ENCODE peak calls at places on chromosome 1, in six cellular contexts. D is GM23338; I is CD8-positive, alpha-beta T cell; W is cardiac fibroblast; V is RPMI8226; H is C1 segment of cervical spinal cord. G is an unnamed sample.

GRCh38 chr1:19066874-19067186 is 110.4 kb upstream of the IFFO2 start:
- DNase-seq in D (peak), I (no peak), W (no peak), V (no peak), H (no peak), G (no peak)

GRCh38 chr1:39886757-39887231 is 3.5 kb upstream of the TRIT1 start:
- DNase-seq in D (peak), I (no peak), W (no peak), V (no peak), H (no peak), G (peak)

GRCh38 chr1:158208717-158209116 is 28.0 kb downstream of the CD1D start:
- DNase-seq in D (peak), I (no peak), W (no peak), V (no peak), H (no peak), G (no peak)

GRCh38 chr1:213087911-213088310 is 36.9 kb downstream of the RPS6KC1 start:
- DNase-seq in D (no peak), I (no peak), W (no peak), V (no peak), H (no peak), G (no peak)

GRCh38 chr1:41359211-41360073 is 1.8 kb upstream of the FOXO6 start:
- DNase-seq in D (no peak), I (no peak), W (peak), V (no peak), H (no peak), G (peak)

GRCh38 chr1:205279986-205280385 is 41.6 kb downstream of the NUAK2 start:
- DNase-seq in D (no peak), I (no peak), W (no peak), V (peak), H (no peak), G (no peak)

GRCh38 chr1:55854911-55855310 is 639.7 kb upstream of the USP24 start:
- DNase-seq in D (no peak), I (no peak), W (peak), V (no peak), H (no peak), G (peak)

GRCh38 chr1:176983786-176984185 is 180.7 kb downstream of the ASTN1 start:
- DNase-seq in D (no peak), I (no peak), W (no peak), V (no peak), H (no peak), G (no peak)

GRCh38 chr1:53553734-53554509 is 94.7 kb downstream of the DMRTB1 start:
- DNase-seq in D (no peak), I (no peak), W (no peak), V (no peak), H (no peak), G (peak)

GRCh38 chr1:46134660-46135331 is 2.4 kb upstream of the PIK3R3 start:
- DNase-seq in D (no peak), I (no peak), W (peak), V (peak), H (no peak), G (peak)